ENCODE peak calls at places on chromosomes 5 and 9, in eight cellular contexts. G is A549; P is CD8-positive, alpha-beta memory T cell; J is heart left ventricle; M is OCI-LY7; Z is adipocyte; F is GM23248; D is NT2/D1. U is an unnamed sample.
A peak's percentile ranks its signal among the peaks of the same experiment; 100 is the strongest.

GRCh38 chr9:95966303-95966702 is 90.8 kb downstream of the ERCC6L2 start:
- DNase-seq in G (no peak), P (no peak), J (no peak), M (no peak), Z (no peak), F (no peak), D (no peak), U (no peak)

GRCh38 chr9:6405371-6405770 is 7.6 kb upstream of the UHRF2 start:
- DNase-seq in G (no peak), P (no peak), J (no peak), M (no peak), Z (peak; percentile 40), F (no peak), D (no peak), U (no peak)

GRCh38 chr9:116074658-116075057 is 78.9 kb upstream of the PAPPA start:
- DNase-seq in G (no peak), P (no peak), J (no peak), M (no peak), Z (peak; percentile 31), F (peak; percentile 88), D (no peak), U (no peak)

GRCh38 chr5:10859393-10860195 is 98.6 kb upstream of the DAP start:
- DNase-seq in G (no peak), P (no peak), J (no peak), M (no peak), Z (no peak), F (no peak), D (no peak), U (no peak)

GRCh38 chr9:130193531-130194405 is 21.6 kb downstream of the NCS1 start:
- DNase-seq in G (no peak), P (no peak), J (no peak), M (no peak), Z (no peak), F (no peak), D (no peak), U (no peak)

GRCh38 chr5:32058101-32058500 is 116.0 kb downstream of the GOLPH3 start:
- DNase-seq in G (no peak), P (no peak), J (no peak), M (no peak), Z (no peak), F (peak; percentile 14), D (no peak), U (no peak)

GRCh38 chr5:157004893-157005551 is 42.0 kb upstream of the TIMD4 start:
- DNase-seq in G (peak; percentile 14), P (no peak), J (no peak), M (no peak), Z (peak; percentile 17), F (peak; percentile 71), D (no peak), U (no peak)

GRCh38 chr5:79929095-79929494 is 62.0 kb downstream of the MTX3 start:
- DNase-seq in G (no peak), P (no peak), J (no peak), M (no peak), Z (no peak), F (no peak), D (no peak), U (no peak)

GRCh38 chr9:107172160-107172978 is 110.7 kb upstream of the RAD23B start:
- DNase-seq in G (peak; percentile 75), P (peak; percentile 25), J (peak; percentile 75), M (peak; percentile 73), Z (peak; percentile 90), F (peak; percentile 78), D (peak; percentile 82), U (peak; percentile 15)
- H3K9me3 ChIP-seq in G (no peaks in the 10 kb centered on the region), P (no peaks in the 10 kb centered on the region), J (no peaks in the 10 kb centered on the region), M (no peaks in the 10 kb centered on the region), Z (no peaks in the 10 kb centered on the region), F (no peaks in the 10 kb centered on the region), D (no peaks in the 10 kb centered on the region), U (no peaks in the 10 kb centered on the region)

GRCh38 chr9:24698864-24699518 is 153.3 kb upstream of the IZUMO3 start:
- DNase-seq in G (no peak), P (no peak), J (no peak), M (peak; percentile 2), Z (no peak), F (no peak), D (no peak), U (no peak)
- H3K9me3 ChIP-seq in G (no peaks in the 10 kb centered on the region), P (no peaks in the 10 kb centered on the region), J (no peaks in the 10 kb centered on the region), M (no peaks in the 10 kb centered on the region), Z (peaks cover 7% of the 10 kb centered on the region), F (peaks cover 5% of the 10 kb centered on the region), D (no peaks in the 10 kb centered on the region), U (peaks cover 6% of the 10 kb centered on the region)

GRCh38 chr5:61440596-61440995 is 108.5 kb downstream of the ZSWIM6 start:
- DNase-seq in G (no peak), P (no peak), J (no peak), M (no peak), Z (no peak), F (no peak), D (no peak), U (no peak)

GRCh38 chr5:61435368-61435767 is 103.3 kb downstream of the ZSWIM6 start:
- DNase-seq in G (no peak), P (no peak), J (no peak), M (no peak), Z (no peak), F (no peak), D (no peak), U (no peak)

GRCh38 chr5:61441742-61442141 is 109.7 kb downstream of the ZSWIM6 start:
- DNase-seq in G (no peak), P (no peak), J (no peak), M (no peak), Z (no peak), F (no peak), D (no peak), U (no peak)

GRCh38 chr5:61440086-61440485 is 108.0 kb downstream of the ZSWIM6 start:
- DNase-seq in G (no peak), P (no peak), J (no peak), M (no peak), Z (no peak), F (no peak), D (no peak), U (no peak)
- H3K9me3 ChIP-seq in G (peaks cover 12% of the 10 kb centered on the region), P (peaks cover 11% of the 10 kb centered on the region), J (peaks cover 8% of the 10 kb centered on the region), M (peaks cover 13% of the 10 kb centered on the region), Z (peaks cover 14% of the 10 kb centered on the region), F (no peaks in the 10 kb centered on the region), D (peaks cover 30% of the 10 kb centered on the region), U (peaks cover 35% of the 10 kb centered on the region)

DNA sequence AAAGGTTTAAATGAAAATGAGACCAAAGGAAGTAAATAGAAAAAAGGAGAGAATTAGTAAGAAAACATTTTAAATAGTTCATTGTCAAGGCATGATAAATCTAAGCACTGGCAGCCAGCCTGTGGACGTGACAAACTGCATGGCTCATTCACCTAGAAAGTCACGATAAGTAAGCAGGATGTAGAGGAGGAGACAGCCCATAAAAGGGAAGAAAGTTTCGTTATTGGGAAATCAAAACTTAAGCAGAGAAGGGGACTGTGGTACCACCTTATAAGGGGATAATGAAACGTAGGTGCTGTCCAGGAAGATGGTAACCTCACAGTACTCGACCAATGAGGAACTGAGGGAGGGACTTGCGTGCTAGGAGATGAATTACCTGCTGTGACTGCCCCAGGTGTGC is 494.5 kb upstream of the GRAMD2B start:
- DNase-seq in G (no peak), P (no peak), J (no peak), M (no peak), Z (no peak), F (no peak), D (no peak), U (no peak)
- H3K9me3 ChIP-seq in G (no peaks in the 10 kb centered on the region), P (no peaks in the 10 kb centered on the region), J (no peaks in the 10 kb centered on the region), M (no peaks in the 10 kb centered on the region), Z (peaks cover 5% of the 10 kb centered on the region), F (no peaks in the 10 kb centered on the region), D (peaks cover 10% of the 10 kb centered on the region), U (no peaks in the 10 kb centered on the region)

GRCh38 chr5:162334944-162335343 is 267.4 kb downstream of the GABRG2 start:
- DNase-seq in G (no peak), P (no peak), J (no peak), M (no peak), Z (no peak), F (no peak), D (no peak), U (no peak)
- H3K9me3 ChIP-seq in G (no peaks in the 10 kb centered on the region), P (no peaks in the 10 kb centered on the region), J (no peaks in the 10 kb centered on the region), M (no peaks in the 10 kb centered on the region), Z (no peaks in the 10 kb centered on the region), F (no peaks in the 10 kb centered on the region), D (no peaks in the 10 kb centered on the region), U (no peaks in the 10 kb centered on the region)

U was measured in CD4-positive, alpha-beta T cell.